ENCODE peak calls at places on chromosomes 4 and X, in six cellular contexts. Q, D, B, E, W and H are unnamed samples.

GRCh38 chrX:13716905-13717304 is 17.5 kb downstream of the TRAPPC2 start:
- DNase-seq in E (no peak), B (no peak), D (no peak), Q (no peak), W (no peak), H (no peak)

GRCh38 chrX:20362268-20363002 is 95.7 kb upstream of the RPS6KA3 start:
- DNase-seq in E (peak; percentile 12), B (no peak), Q (no peak), D (no peak), W (no peak), H (peak; percentile 93)

GRCh38 chrX:47247206-47247998 is 14.6 kb downstream of the USP11 start:
- DNase-seq in W (no peak), E (no peak), D (peak; percentile 8), B (no peak), Q (no peak), H (no peak)

GRCh38 chr4:39631700-39632079 is 7.0 kb downstream of the SMIM14 start:
- DNase-seq in E (no peak), W (no peak), B (no peak), Q (no peak), D (no peak), H (no peak)

GRCh38 chr4:37602454-37603069 is 83.6 kb downstream of the RELL1 start:
- DNase-seq in B (no peak), E (no peak), D (no peak), Q (no peak), W (no peak), H (no peak)

GRCh38 chrX:22674947-22675346 is 324.8 kb upstream of the DDX53 start:
- DNase-seq in B (no peak), Q (no peak), D (no peak), E (no peak), W (no peak), H (no peak)

GRCh38 chr4:138919094-138919936 is 96.3 kb upstream of the NOCT start:
- DNase-seq in Q (peak; percentile 66), E (peak; percentile 85), D (peak; percentile 54), W (no peak), B (peak; percentile 11), H (peak; percentile 49)

GRCh38 chr4:5773271-5773555 is 62.2 kb downstream of the EVC start:
- DNase-seq in B (no peak), Q (no peak), E (no peak), W (no peak), D (no peak), H (no peak)

GRCh38 chr4:132646186-132646585 is 502.9 kb upstream of the PCDH10 start:
- DNase-seq in W (no peak), B (peak; percentile 44), D (no peak), E (no peak), Q (no peak), H (no peak)

GRCh38 chrX:123217077-123217476 is 33.0 kb downstream of the GRIA3 start:
- DNase-seq in D (no peak), W (no peak), B (no peak), E (peak; percentile 83), Q (no peak), H (no peak)

GRCh38 chrX:1009771-1010170 is 202.7 kb downstream of the CRLF2 start:
- DNase-seq in D (no peak), Q (no peak), B (no peak), W (no peak), E (no peak), H (no peak)

GRCh38 chrX:80335062-80335830 is 85.0 kb upstream of the TENT5D start:
- DNase-seq in Q (no peak), W (no peak), D (peak; percentile 35), B (no peak), E (peak; percentile 42), H (no peak)

GRCh38 chr4:125085-125820 is 952 bp downstream of the ZNF718 start:
- DNase-seq in D (no peak), B (no peak), Q (no peak), E (peak; percentile 67), W (no peak), H (no peak)

GRCh38 chrX:132443736-132444135 is 45.1 kb downstream of the MBNL3 start:
- DNase-seq in E (no peak), Q (no peak), D (no peak), B (no peak), W (no peak), H (no peak)

GRCh38 chr4:135371137-135371536 is 1169.5 kb upstream of the PABPC4L start:
- DNase-seq in W (no peak), E (peak; percentile 15), Q (no peak), D (peak; percentile 4), B (no peak), H (peak; percentile 15)

GRCh38 chr4:38857354-38858096 is 908 bp upstream of the TLR6 start:
- DNase-seq in D (no peak), E (peak; percentile 73), W (peak; percentile 89), B (peak; percentile 82), Q (peak; percentile 92), H (no peak)

DNA sequence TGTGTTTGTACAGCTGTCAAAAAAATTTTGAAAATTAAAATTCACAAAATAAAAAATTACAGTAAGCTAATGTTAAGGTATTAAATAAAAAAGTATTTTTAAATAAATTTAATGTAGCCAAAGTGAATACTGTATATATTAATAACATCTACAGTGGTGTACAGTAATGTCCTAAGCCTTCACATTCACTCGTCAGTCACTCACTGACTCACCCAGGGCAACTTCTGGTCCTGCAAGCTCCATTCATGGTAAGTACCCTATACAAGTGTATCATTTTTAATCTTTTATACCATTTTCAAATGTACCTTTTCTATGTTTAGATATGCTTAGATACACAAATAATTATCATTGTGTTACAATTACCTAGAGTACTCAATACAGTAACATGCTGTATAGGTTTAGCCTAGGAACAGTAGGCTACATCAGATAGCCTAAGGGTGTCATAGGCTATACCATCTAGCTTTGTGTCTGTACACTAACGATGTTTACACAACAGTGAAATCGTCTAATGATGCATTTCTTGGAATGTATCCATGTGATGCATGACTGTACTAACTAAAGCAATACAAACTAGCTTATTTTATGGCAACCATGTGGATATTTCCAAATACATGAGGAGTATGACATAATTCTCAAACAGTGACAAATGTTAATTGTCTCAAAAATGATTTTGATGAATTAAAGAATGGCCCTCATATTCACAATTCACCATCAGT is 13.7 kb downstream of the DDX60 start:
- DNase-seq in E (no peak), W (peak; percentile 93), Q (no peak), D (no peak), B (no peak), H (no peak)
- TF ChIP-seq SIN3A in E (no peak), W (no peak), Q (no peak), D (no peak), B (no peak), H (no peak)

GRCh38 chr4:54065282-54066087 is 1.1 kb upstream of the CHIC2 start:
- DNase-seq in D (no peak), E (peak; percentile 23), Q (no peak), W (no peak), B (no peak), H (no peak)
- TF ChIP-seq REST in D (no peak), E (no peak), Q (no peak), W (no peak), B (no peak), H (no peak)

GRCh38 chrX:154457491-154458115 is 478 bp upstream of the PLXNA3 start:
- DNase-seq in E (peak; percentile 73), B (no peak), Q (no peak), D (peak; percentile 78), W (no peak), H (no peak)

GRCh38 chrX:154458954-154459829 is 1.1 kb downstream of the PLXNA3 start:
- DNase-seq in W (no peak), D (peak; percentile 70), B (no peak), Q (no peak), E (no peak), H (no peak)

GRCh38 chrX:154458116-154458953 is at the start of gene PLXNA3:
- DNase-seq in B (no peak), E (peak; percentile 70), Q (no peak), W (no peak), D (peak; percentile 86), H (no peak)

GRCh38 chrX:154460326-154460725 is 2.2 kb downstream of the PLXNA3 start:
- DNase-seq in Q (no peak), B (no peak), E (no peak), W (no peak), D (peak; percentile 57), H (no peak)

DNA sequence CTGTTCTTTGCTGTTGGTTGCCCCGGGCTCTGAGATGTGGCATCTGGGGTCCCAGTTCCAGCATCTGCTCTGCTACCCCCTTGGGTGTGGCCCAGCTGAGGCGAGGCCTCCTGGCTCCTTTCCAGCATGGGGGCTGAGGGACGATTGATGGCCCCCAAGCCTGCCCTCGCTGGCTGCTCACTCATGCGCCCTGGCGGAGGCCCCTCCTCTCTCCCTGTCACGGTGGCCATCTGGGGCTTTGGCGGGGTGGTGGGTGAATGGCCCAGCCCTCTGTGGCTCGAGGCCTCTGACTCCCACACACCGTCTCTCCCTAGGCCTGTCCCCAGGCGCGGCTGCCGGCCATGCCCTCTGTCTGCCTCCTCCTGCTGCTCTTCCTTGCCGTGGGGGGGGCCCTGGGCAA is 1.8 kb downstream of the PLXNA3 start:
- DNase-seq in Q (no peak), E (peak; percentile 62), W (no peak), B (no peak), D (peak; percentile 74), H (no peak)
- TF ChIP-seq SIN3A in Q (no peak), E (no peak), W (no peak), B (no peak), D (no peak), H (no peak)

DNA sequence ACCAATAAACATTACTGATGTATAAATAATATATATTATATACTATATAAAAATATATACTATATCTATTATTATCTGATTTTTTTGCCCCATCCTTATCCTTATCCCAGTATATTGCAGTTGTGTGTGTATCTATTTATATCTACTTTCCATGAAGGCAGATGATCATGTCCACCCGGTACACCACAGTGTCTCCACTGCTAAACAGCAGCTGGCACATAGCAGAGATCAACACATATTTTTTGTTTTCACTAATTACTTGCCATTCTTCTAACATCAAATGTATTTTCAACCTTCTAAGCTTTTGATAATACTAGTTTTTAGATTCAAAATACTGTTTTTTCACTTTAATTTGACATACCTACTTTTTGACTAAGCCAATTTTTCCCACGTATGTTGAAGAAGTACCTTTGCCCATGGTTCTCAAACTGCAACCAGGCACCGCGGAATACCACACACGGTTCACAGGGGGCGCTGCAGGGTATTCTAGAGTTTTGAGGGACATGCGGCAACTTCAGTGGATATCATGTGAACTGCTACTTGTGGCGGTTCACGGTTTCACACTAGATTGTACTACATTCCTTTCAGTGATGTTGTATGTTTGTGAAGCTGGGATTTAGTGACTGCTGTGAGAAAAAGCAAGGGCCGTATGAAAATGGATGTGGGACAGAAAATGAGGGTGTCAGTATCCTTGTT is 182.5 kb upstream of the NPY2R start:
- DNase-seq in Q (peak; percentile 65), W (no peak), E (peak; percentile 44), B (no peak), D (no peak), H (peak; percentile 48)
- TF ChIP-seq REST in Q (no peak), W (no peak), E (no peak), B (no peak), D (no peak), H (no peak)

GRCh38 chrX:17674611-17675010 is 62.7 kb upstream of the SCML1 start:
- DNase-seq in B (no peak), D (no peak), E (no peak), Q (no peak), W (no peak), H (no peak)
- TF ChIP-seq SIN3A in B (no peak), D (no peak), E (no peak), Q (no peak), W (no peak), H (no peak)

GRCh38 chrX:139222511-139223200 is 307.9 kb upstream of the F9 start:
- DNase-seq in Q (no peak), D (no peak), W (no peak), B (no peak), E (peak; percentile 6), H (no peak)
- TF ChIP-seq REST in Q (no peak), D (no peak), W (no peak), B (no peak), E (no peak), H (no peak)